ENCODE peak calls at places on chromosomes 4 and X, in six cellular contexts. D, H, Z, F, N and M are unnamed samples.

GRCh38 chrX:152927858-152928760 is 30.2 kb downstream of the ZNF185 start:
- DNase-seq in Z (no peak), D (no peak), F (no peak), N (no peak), H (no peak), M (no peak)

GRCh38 chrX:129979207-129979920 is 3.1 kb upstream of the BCORL1 start:
- DNase-seq in Z (no peak), F (peak), N (no peak), H (no peak), D (peak), M (no peak)

GRCh38 chrX:40227111-40227510 is 129.4 kb upstream of the BCOR start:
- DNase-seq in N (no peak), Z (no peak), H (no peak), D (no peak), F (no peak), M (no peak)

GRCh38 chr4:40547446-40548132 is 82.1 kb downstream of the RBM47 start:
- DNase-seq in D (no peak), H (no peak), F (no peak), N (no peak), Z (no peak), M (no peak)

GRCh38 chr4:185566425-185566824 is 31.1 kb upstream of the PDLIM3 start:
- DNase-seq in D (no peak), N (no peak), H (no peak), F (peak), Z (no peak), M (no peak)

GRCh38 chrX:87391742-87392141 is 125.9 kb upstream of the KLHL4 start:
- DNase-seq in H (no peak), Z (no peak), D (no peak), F (no peak), N (no peak), M (no peak)

GRCh38 chrX:11367609-11368430 is 74.6 kb downstream of the AMELX start:
- DNase-seq in H (no peak), D (no peak), N (no peak), F (no peak), Z (no peak), M (no peak)

GRCh38 chrX:146433771-146434170 is 375.8 kb upstream of the CXorf51B start:
- DNase-seq in Z (no peak), N (no peak), H (no peak), F (no peak), D (no peak), M (no peak)

GRCh38 chr4:48780867-48781219 is 764 bp upstream of the FRYL start:
- DNase-seq in D (no peak), N (no peak), H (no peak), F (peak), Z (peak), M (peak)

GRCh38 chrX:107324493-107325310 is 118.3 kb downstream of the DNAAF6 start:
- DNase-seq in F (no peak), Z (no peak), N (no peak), H (no peak), D (peak), M (no peak)

GRCh38 chr4:128811571-128812359 is 2.3 kb downstream of the JADE1 start:
- DNase-seq in F (peak), H (peak), N (peak), Z (peak), D (peak), M (peak)

GRCh38 chr4:128812360-128812958 is 3.0 kb downstream of the JADE1 start:
- DNase-seq in Z (peak), H (no peak), D (no peak), F (no peak), N (peak), M (peak)

GRCh38 chr4:128810331-128810870 is 901 bp downstream of the JADE1 start:
- DNase-seq in D (peak), Z (peak), H (peak), F (peak), N (peak), M (peak)

GRCh38 chr4:128810871-128811570 is 1.5 kb downstream of the JADE1 start:
- DNase-seq in Z (peak), F (peak), N (peak), D (peak), H (peak), M (peak)

DNA sequence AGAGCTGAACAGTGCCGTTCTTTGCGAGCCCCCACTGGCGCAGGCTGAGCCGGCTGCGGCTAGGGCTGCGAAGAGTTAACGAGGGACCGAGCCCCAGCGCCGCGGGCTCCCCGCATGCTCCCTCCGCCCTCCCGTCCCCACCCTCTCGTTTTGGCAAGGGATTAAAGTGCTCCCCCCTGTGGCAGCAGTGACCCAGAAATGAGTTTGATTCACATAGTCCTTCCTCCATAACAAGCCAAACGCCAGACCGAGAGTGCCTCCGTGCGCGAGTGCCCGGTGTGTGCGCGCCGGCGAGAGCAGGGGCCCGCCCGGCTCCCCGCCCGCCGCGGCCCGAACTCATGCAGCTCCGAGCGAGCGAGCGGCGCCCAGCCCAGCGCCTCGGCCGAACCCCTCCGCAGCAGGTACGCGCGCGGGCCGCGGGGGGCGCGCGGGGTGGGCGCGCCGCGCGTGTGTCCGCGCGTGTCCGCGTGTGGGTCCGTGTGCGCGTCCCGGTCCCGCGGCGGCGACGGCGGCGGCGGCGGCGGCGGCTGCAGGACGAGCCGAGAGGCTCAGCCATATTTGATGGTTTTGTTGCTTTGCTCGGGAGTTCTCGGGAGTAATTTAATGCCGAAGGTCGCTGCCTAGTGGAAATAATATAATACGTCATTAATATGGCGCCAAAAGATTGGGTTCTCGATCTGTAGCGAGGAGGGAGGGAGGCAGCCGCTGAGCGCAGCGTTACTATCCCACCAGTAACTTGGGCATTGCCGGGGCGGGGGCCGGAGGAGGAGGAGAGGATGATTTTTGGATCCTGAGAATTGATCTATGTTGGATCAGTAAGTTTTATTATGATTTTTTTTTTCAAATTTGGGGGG is at the start of gene JADE1:
- DNase-seq in D (peak), N (peak), H (peak), Z (peak), F (peak), M (peak)
- TF ChIP-seq POLR2A in D (peak), N (no peak), H (peak), Z (no peak), F (peak), M (peak)

GRCh38 chrX:2488621-2489285 is 12.0 kb downstream of the DHRSX start:
- DNase-seq in F (no peak), D (no peak), H (no peak), Z (no peak), N (no peak), M (no peak)
- TF ChIP-seq POLR2A in F (no peak), D (no peak), H (no peak), Z (no peak), N (no peak), M (no peak)

GRCh38 chr4:112374850-112375249 is 77.7 kb downstream of the ALPK1 start:
- DNase-seq in Z (no peak), F (no peak), H (no peak), N (no peak), D (no peak), M (no peak)
- TF ChIP-seq POLR2A in Z (no peak), F (no peak), H (no peak), N (no peak), D (no peak), M (no peak)

GRCh38 chr4:4860381-4860802 is 927 bp downstream of the MSX1 start:
- DNase-seq in H (no peak), N (no peak), F (no peak), D (no peak), Z (no peak), M (no peak)

GRCh38 chr4:4857809-4858508 is 1.5 kb upstream of the MSX1 start:
- DNase-seq in N (no peak), H (no peak), F (no peak), D (peak), Z (no peak), M (no peak)

GRCh38 chr4:4858527-4858926 is 938 bp upstream of the MSX1 start:
- DNase-seq in Z (no peak), F (no peak), N (no peak), H (no peak), D (peak), M (no peak)

GRCh38 chr4:4859799-4860380 is 425 bp downstream of the MSX1 start:
- DNase-seq in D (no peak), F (no peak), H (no peak), N (no peak), Z (no peak), M (no peak)

DNA sequence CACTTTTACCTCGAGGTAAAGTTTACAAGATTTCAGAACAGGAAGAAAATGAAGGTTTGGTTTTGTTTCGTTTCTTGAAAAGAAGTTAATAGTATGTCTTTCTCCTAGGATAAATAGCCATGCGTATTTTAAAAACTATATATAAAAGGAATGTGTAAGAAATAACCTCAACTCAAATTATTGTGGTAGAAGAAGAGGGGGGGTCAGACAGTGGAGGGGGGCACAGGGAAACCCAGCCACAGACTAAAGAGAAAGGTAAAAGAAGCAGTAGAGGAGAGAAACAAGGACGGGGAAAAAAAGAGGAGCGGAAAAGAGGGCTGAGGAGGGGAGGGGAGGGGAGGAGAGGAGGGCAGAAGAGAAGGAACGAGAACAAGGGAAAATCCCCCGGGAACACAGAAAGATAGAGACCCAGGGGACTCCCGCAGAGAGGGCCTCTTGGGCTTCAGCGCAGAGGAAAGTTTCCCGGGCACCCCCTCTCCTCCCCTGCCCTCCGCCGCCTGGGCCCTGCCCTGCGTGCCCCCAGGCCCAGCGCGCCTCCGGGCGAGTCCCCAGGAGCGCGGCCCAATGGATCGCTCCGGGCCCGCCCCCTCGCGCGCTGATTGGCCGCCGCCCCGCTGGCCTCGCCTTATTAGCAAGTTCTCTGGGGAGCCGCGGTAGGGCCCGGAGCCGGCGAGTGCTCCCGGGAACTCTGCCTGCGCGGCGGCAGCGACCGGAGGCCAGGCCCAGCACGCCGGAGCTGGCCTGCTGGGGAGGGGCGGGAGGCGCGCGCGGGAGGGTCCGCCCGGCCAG is at the start of gene MSX1:
- DNase-seq in D (peak), H (peak), N (peak), Z (peak), F (peak), M (peak)
- TF ChIP-seq POLR2A in D (peak), H (peak), N (peak), Z (no peak), F (peak), M (peak)

DNA sequence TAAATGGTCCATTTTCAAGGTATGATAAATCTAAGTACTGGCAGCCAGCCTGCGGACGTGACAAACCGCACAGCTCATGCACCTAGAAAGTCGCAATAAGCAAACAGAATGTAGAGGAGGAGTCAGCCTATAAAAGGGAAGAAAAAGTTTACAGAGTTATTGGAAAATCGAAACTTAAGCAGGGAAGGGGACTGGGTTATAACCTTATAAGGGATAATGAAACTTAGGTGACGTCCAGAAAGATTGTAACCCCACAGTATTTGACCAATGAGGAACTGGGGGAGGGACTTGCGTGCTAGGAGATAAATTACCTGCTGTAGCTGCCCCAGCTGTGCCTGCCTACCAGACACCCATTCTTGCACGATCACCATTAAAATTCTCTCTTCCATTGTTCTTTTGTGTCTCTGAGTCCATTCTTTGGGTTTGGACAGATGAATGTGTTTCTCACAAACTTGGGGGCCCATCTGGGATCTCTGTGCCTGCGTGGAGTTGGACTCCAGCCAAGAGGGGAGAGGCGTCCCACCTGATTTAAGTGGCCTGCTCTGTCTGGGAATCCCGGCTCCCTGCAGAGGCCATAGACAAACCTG is 61.0 kb downstream of the ZCCHC12 start:
- DNase-seq in F (no peak), Z (no peak), H (no peak), N (no peak), D (no peak), M (peak)
- TF ChIP-seq POLR2A in F (no peak), Z (no peak), H (no peak), N (no peak), D (no peak), M (no peak)